ENCODE peak calls at places on chromosomes 7 and 10, in seven cellular contexts. Z is endothelial cell of umbilical vein, H is IMR-90, A is right lobe of liver, P is body of pancreas, C is sigmoid colon, L is uterus. I is an unnamed sample.
A peak's percentile ranks its signal among the peaks of the same experiment; 100 is the strongest.

GRCh38 chr10:67607472-67607871 is 88.5 kb downstream of the CTNNA3 start:
- DNase-seq in A (no peak), L (no peak), P (no peak), Z (peak; percentile 47), H (peak; percentile 33), C (no peak), I (no peak)

GRCh38 chr7:135716677-135717238 is 11.2 kb downstream of the SLC13A4 start:
- DNase-seq in Z (peak; percentile 81), P (no peak), L (no peak), C (no peak), A (no peak), H (peak; percentile 88), I (no peak)

GRCh38 chr10:46528171-46528671 is 28.2 kb downstream of the GPRIN2 start:
- DNase-seq in C (peak; percentile 65), L (peak; percentile 15), P (peak; percentile 12), Z (no peak), A (no peak), H (no peak), I (no peak)

GRCh38 chr7:67311901-67312300 is 315.3 kb downstream of the TYW1 start:
- DNase-seq in H (peak; percentile 90), C (no peak), P (no peak), A (no peak), Z (no peak), L (no peak), I (no peak)

GRCh38 chr10:43200538-43201390 is 62.5 kb downstream of the CSGALNACT2 start:
- DNase-seq in P (peak; percentile 6), C (peak; percentile 57), A (peak; percentile 43), L (peak; percentile 10), Z (no peak), H (no peak), I (no peak)

GRCh38 chr10:82192665-82193064 is 317.7 kb downstream of the NRG3 start:
- DNase-seq in P (no peak), C (no peak), Z (no peak), A (no peak), H (no peak), L (no peak), I (no peak)

GRCh38 chr7:143492043-143492471 is 14.4 kb downstream of the TAS2R41 start:
- DNase-seq in C (no peak), P (no peak), H (peak; percentile 90), Z (peak; percentile 93), A (no peak), L (no peak), I (no peak)

GRCh38 chr7:74094224-74095095 is 10.9 kb downstream of the LIMK1 start:
- DNase-seq in C (peak; percentile 93), L (peak; percentile 73), Z (peak; percentile 89), A (peak; percentile 65), H (peak; percentile 95), P (peak; percentile 66), I (peak; percentile 64)

GRCh38 chr7:116522247-116522646 is 2.6 kb upstream of the CAV1 start:
- DNase-seq in H (peak; percentile 84), C (no peak), P (no peak), Z (peak; percentile 97), L (no peak), A (no peak), I (no peak)

GRCh38 chr10:106981461-106981850 is 183.1 kb downstream of the SORCS1 start:
- DNase-seq in C (no peak), A (no peak), Z (no peak), P (no peak), H (no peak), L (no peak), I (no peak)

GRCh38 chr10:106978746-106979145 is 185.8 kb downstream of the SORCS1 start:
- DNase-seq in H (no peak), L (no peak), P (no peak), C (no peak), A (no peak), Z (no peak), I (no peak)

GRCh38 chr10:106982248-106982647 is 182.3 kb downstream of the SORCS1 start:
- DNase-seq in A (no peak), C (no peak), Z (no peak), P (no peak), L (no peak), H (no peak), I (no peak)

GRCh38 chr10:106980711-106981460 is 183.6 kb downstream of the SORCS1 start:
- DNase-seq in A (no peak), L (no peak), P (no peak), Z (no peak), C (no peak), H (no peak), I (no peak)
- H3K27ac ChIP-seq in A (no peak overlapping the region), L (no peak overlapping the region), P (no peak overlapping the region), Z (no peak overlapping the region), C (no peak overlapping the region), H (no peak overlapping the region), I (no peak overlapping the region)

GRCh38 chr7:28836661-28837060 is 121.5 kb downstream of the TRIL start:
- DNase-seq in Z (no peak), L (no peak), A (no peak), C (no peak), H (no peak), P (no peak), I (no peak)
- TF ChIP-seq POLR2A in Z (no peak), L (no peak), A (no peak), C (no peak), H (no peak), P (no peak), I (no peak)

GRCh38 chr10:74011016-74011415 is 13.1 kb downstream of the VCL start:
- DNase-seq in P (no peak), L (no peak), H (no peak), Z (no peak), C (no peak), A (no peak), I (no peak)

GRCh38 chr10:74011762-74012161 is 13.8 kb downstream of the VCL start:
- DNase-seq in H (peak; percentile 89), P (peak; percentile 25), Z (peak; percentile 64), C (no peak), L (no peak), A (no peak), I (no peak)

GRCh38 chr10:74013004-74013403 is 15.1 kb downstream of the VCL start:
- DNase-seq in L (no peak), A (no peak), C (no peak), Z (no peak), H (no peak), P (no peak), I (no peak)

GRCh38 chr10:74008212-74008731 is 10.4 kb downstream of the VCL start:
- DNase-seq in P (no peak), L (no peak), A (no peak), H (peak; percentile 78), C (no peak), Z (peak; percentile 54), I (no peak)

DNA sequence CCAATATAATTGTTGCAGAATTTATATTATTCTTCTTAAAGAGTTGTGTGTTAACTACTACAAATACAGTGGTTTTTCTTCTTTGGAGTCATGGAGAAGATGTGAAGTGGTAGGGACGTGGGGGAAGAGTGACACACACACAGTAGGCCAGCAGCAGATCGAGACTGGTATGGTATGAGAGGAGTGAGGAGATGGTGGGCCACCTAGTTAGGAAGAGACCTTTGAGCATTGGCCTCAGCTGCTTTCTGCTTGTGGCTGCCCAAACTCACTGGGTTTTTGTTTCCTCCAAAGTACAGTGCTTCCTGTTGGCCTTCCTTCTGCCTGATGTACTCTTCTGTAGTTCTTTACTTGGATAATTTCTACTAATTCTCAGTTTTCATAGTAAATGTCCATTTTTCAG is 14.6 kb downstream of the VCL start:
- DNase-seq in H (no peak), L (no peak), P (no peak), C (no peak), A (no peak), Z (no peak), I (no peak)
- H3K4me1 ChIP-seq in H (peaks cover 20% of the 10 kb centered on the region), L (peaks cover 3% of the 10 kb centered on the region), P (peaks cover 26% of the 10 kb centered on the region), C (no peaks in the 10 kb centered on the region), A (no peaks in the 10 kb centered on the region), Z (peaks cover 34% of the 10 kb centered on the region), I (peaks cover 30% of the 10 kb centered on the region)

DNA sequence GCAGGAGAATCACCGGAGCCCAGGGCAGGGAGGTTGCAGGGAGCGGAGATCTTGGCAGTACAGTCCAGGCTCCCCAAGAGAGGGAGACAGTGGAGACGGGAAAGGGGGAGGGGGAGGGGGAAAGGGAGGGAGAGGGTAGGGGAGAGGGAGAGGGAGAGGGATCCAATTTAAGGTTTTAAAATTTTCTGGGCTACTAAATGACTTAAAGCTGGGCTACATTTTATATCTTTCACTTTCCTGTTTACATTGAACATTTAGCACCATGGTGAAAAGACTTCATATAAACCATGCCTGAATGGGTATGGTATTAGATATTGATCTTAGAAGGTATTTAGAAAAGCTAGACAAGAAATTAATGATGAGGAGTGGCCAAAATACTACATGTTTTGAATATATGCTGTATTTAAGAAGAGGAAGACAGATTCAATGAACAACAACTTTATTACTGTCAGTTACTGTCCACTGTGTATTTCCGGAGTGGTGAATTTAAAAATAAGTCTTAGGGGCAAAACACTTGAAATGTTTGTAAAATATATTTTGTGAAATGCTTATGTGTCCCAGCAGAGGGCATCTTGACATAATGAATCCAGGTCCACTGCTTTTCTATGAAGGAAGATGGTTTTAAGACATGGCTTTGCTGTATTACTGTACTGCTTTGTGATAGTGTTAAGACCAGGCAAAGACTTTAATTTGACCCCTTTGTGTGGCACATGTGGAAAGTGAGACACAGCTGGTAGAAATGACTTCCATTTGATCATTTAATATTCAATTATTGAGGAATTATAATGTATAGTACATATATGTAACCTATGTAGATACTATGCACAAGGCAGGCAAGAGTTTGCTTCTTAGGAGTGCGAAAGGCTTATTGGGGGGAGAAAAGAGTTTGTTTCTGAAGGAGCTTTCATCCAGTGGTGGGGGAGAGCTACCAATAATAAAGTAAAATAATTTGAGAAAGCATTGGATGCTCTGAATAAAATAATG is 52.8 kb downstream of the NRF1 start:
- DNase-seq in L (no peak), P (no peak), C (no peak), Z (peak; percentile 75), H (peak; percentile 83), A (no peak), I (no peak)
- H3K27ac ChIP-seq in L (no peak overlapping the region), P (no peak overlapping the region), C (no peak overlapping the region), Z (no peak overlapping the region), H (no peak overlapping the region), A (no peak overlapping the region), I (no peak overlapping the region)

DNA sequence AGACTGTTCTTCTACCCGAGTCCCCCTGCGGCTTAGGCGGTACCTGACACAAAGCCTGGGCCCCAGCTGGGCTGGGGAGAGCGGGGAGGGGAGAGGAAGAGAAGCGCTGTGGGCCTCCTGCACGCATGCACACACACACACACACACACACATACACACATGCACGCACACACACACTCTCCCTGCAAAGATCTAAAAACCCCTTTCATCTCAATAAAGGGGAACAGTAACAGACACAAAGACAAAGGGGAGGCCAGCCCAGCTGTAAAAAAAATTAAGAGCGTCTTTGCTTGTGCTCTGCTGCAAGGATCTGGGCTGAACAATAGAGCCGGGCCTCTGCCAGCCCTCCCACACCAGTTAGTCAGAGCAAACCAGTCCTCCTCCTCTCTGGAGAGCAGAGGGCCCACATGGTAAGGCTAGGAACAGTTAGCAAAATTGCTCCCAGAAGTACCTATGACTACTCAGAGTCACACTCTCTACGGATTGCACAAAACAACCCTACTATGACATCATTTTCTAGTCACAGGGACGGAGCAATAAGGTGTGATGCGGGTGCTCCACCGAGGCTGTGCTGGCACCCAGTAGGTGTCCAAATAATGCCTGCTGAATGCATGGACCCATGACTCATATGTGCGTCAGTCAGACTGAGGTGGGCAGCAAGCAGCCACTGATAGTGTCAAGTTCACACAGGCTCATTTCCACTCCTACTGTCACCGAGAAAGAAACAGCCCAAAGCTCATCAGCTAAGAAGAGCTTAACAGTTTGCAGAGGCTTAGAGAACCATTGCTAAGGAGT is 9.2 kb downstream of the ITPRIP start:
- DNase-seq in P (peak; percentile 12), A (no peak), H (peak; percentile 97), L (peak; percentile 78), Z (peak; percentile 86), C (peak; percentile 87), I (peak; percentile 74)
- TF ChIP-seq POLR2A in P (no peak), A (no peak), H (peak; percentile 73), L (peak; percentile 46), Z (no peak), C (no peak), I (no peak)

GRCh38 chr7:6387734-6388294 is 59.9 kb downstream of the DAGLB start:
- DNase-seq in Z (no peak), P (no peak), C (no peak), A (no peak), H (no peak), L (no peak), I (no peak)
- H3K4me1 ChIP-seq in Z (peaks cover 40% of the 10 kb centered on the region), P (peaks cover 54% of the 10 kb centered on the region), C (no peaks in the 10 kb centered on the region), A (peaks cover 17% of the 10 kb centered on the region), H (peaks cover 20% of the 10 kb centered on the region), L (no peaks in the 10 kb centered on the region), I (peaks cover 32% of the 10 kb centered on the region)

I was measured in testis.